ENCODE peak calls at places on chromosomes 7 and 10, in ten cellular contexts. J is EL; P is stimulated activated CD4-positive, alpha-beta T cell treated with anti-CD3 and anti-CD28 coated beads, Interleukin-1b, Interleukin-23, amount 100 ng/mL, for 24 hours; E is astrocyte of the cerebellum; Y is NCI-H2227 treated with DMSO at 0.1 percent for 48 hours; A is prostate gland; L is midbrain; S is naive B cell; H is AG09309; B is HEK293T. O is an unnamed sample.

GRCh38 chr7:67636363-67637355 is 640.0 kb downstream of the TYW1 start:
- DNase-seq in Y (no peak), L (no peak), S (no peak), P (no peak), A (no peak), B (no peak), E (no peak), H (no peak), J (no peak), O (no peak)

GRCh38 chr7:46854958-46855473 is 726.9 kb downstream of the TNS3 start:
- DNase-seq in Y (no peak), S (no peak), B (no peak), J (peak; percentile 87), H (peak; percentile 80), A (no peak), L (no peak), E (no peak), P (no peak), O (no peak)

GRCh38 chr7:142612264-142612881 is 136.9 kb upstream of the PRSS1 start:
- DNase-seq in S (no peak), L (no peak), E (no peak), P (no peak), Y (no peak), J (peak; percentile 50), H (no peak), A (no peak), B (no peak), O (no peak)

GRCh38 chr7:42198296-42198695 is 38.7 kb downstream of the GLI3 start:
- DNase-seq in P (no peak), H (no peak), A (peak; percentile 64), S (no peak), Y (no peak), L (no peak), J (no peak), E (no peak), B (no peak), O (no peak)

GRCh38 chr7:131602994-131603372 is 46.6 kb upstream of the PODXL start:
- DNase-seq in P (no peak), E (no peak), S (no peak), J (no peak), L (no peak), Y (no peak), A (no peak), H (no peak), B (no peak), O (no peak)

GRCh38 chr10:17606547-17607040 is 10.6 kb downstream of the HACD1 start:
- DNase-seq in Y (no peak), B (no peak), H (no peak), A (no peak), P (no peak), E (no peak), S (no peak), L (no peak), J (no peak), O (no peak)

GRCh38 chr7:158818325-158819213 is 10.7 kb downstream of the ESYT2 start:
- DNase-seq in L (peak; percentile 26), E (peak; percentile 85), P (peak; percentile 48), A (no peak), B (peak; percentile 57), H (peak; percentile 91), S (peak; percentile 65), Y (peak; percentile 24), J (peak; percentile 99), O (no peak)

GRCh38 chr7:28243861-28244260 is 63.3 kb upstream of the JAZF1 start:
- DNase-seq in H (no peak), J (no peak), P (no peak), A (no peak), Y (no peak), L (no peak), S (no peak), B (no peak), E (no peak), O (no peak)

GRCh38 chr10:132393695-132394181 is 3.3 kb upstream of the PWWP2B start:
- DNase-seq in P (no peak), A (no peak), J (no peak), S (no peak), Y (no peak), H (no peak), B (no peak), E (no peak), L (no peak), O (no peak)

GRCh38 chr10:88820990-88821389 is 18.5 kb downstream of the LIPM start:
- DNase-seq in L (no peak), S (no peak), E (peak; percentile 55), P (no peak), Y (no peak), A (no peak), H (peak; percentile 69), J (peak; percentile 39), B (no peak), O (no peak)

GRCh38 chr7:6226194-6226799 is 46.1 kb downstream of the CYTH3 start:
- DNase-seq in J (peak; percentile 69), E (no peak), S (no peak), B (no peak), L (no peak), Y (no peak), H (peak; percentile 48), P (no peak), A (no peak), O (no peak)

GRCh38 chr7:80859272-80859970 is 59.4 kb downstream of the SEMA3C start:
- DNase-seq in H (peak; percentile 35), B (no peak), S (no peak), Y (no peak), P (no peak), J (peak; percentile 29), A (peak; percentile 41), E (no peak), L (no peak), O (no peak)

GRCh38 chr7:93902777-93903423 is 3.5 kb upstream of the GNGT1 start:
- DNase-seq in H (no peak), Y (peak; percentile 22), P (no peak), E (no peak), J (peak; percentile 69), A (no peak), S (peak; percentile 14), B (peak; percentile 39), L (peak; percentile 1), O (no peak)

GRCh38 chr10:130652544-130652943 is 516.4 kb downstream of the GLRX3 start:
- DNase-seq in B (no peak), P (no peak), Y (no peak), J (no peak), S (no peak), A (no peak), E (no peak), L (no peak), H (no peak), O (no peak)

GRCh38 chr10:129099992-129100391 is 367.0 kb upstream of the MGMT start:
- DNase-seq in P (no peak), S (no peak), L (no peak), A (no peak), H (no peak), E (no peak), B (no peak), J (no peak), Y (no peak), O (no peak)

GRCh38 chr7:55065079-55065478 is 46.3 kb downstream of the EGFR start:
- DNase-seq in Y (no peak), L (no peak), S (no peak), A (no peak), E (peak; percentile 93), H (peak; percentile 97), P (no peak), J (peak; percentile 98), B (peak; percentile 30), O (no peak)

GRCh38 chr7:78095549-78095948 is 297.0 kb downstream of the PHTF2 start:
- DNase-seq in Y (no peak), E (no peak), L (no peak), H (peak; percentile 61), P (no peak), J (peak; percentile 56), A (no peak), S (no peak), B (no peak), O (no peak)